ENCODE peak calls at places on chromosomes 16 and 17, in five cellular contexts. C is tibial nerve, A is uterus, H is prostate gland, X is Panc1. R is an unnamed sample.

GRCh38 chr17:34171245-34171818 is 83.8 kb upstream of the CCL2 start:
- DNase-seq in C (peak; percentile 72), A (peak; percentile 28), H (peak; percentile 34), X (peak; percentile 48), R (no peak)

GRCh38 chr17:20086416-20087074 is 77.4 kb downstream of the SPECC1 start:
- DNase-seq in C (no peak), A (no peak), X (no peak), H (no peak), R (no peak)

GRCh38 chr17:48868916-48869500 is 23.6 kb upstream of the ATP5MC1 start:
- DNase-seq in A (no peak), X (no peak), C (no peak), H (no peak), R (no peak)

GRCh38 chr16:11004957-11005610 is 60.7 kb downstream of the CLEC16A start:
- DNase-seq in H (no peak), A (no peak), X (no peak), C (no peak), R (no peak)

GRCh38 chr17:66378296-66378695 is 75.9 kb downstream of the PRKCA start:
- DNase-seq in C (no peak), H (no peak), X (no peak), A (no peak), R (no peak)

GRCh38 chr16:54542805-54543504 is 256.4 kb upstream of the IRX3 start:
- DNase-seq in X (no peak), C (no peak), A (no peak), H (no peak), R (no peak)

GRCh38 chr16:68592466-68593337 is 52.4 kb upstream of the CDH3 start:
- DNase-seq in A (no peak), X (no peak), C (no peak), H (no peak), R (no peak)

GRCh38 chr17:32298298-32298697 is 32.7 kb downstream of the RHBDL3 start:
- DNase-seq in H (no peak), A (no peak), X (no peak), C (no peak), R (no peak)

GRCh38 chr16:25786748-25787147 is 95.0 kb downstream of the HS3ST4 start:
- DNase-seq in H (no peak), A (no peak), C (no peak), X (no peak), R (no peak)

GRCh38 chr16:25785361-25785760 is 93.6 kb downstream of the HS3ST4 start:
- DNase-seq in X (no peak), A (no peak), C (no peak), H (no peak), R (no peak)

GRCh38 chr16:25788637-25789036 is 96.9 kb downstream of the HS3ST4 start:
- DNase-seq in C (no peak), A (no peak), H (no peak), X (no peak), R (no peak)

DNA sequence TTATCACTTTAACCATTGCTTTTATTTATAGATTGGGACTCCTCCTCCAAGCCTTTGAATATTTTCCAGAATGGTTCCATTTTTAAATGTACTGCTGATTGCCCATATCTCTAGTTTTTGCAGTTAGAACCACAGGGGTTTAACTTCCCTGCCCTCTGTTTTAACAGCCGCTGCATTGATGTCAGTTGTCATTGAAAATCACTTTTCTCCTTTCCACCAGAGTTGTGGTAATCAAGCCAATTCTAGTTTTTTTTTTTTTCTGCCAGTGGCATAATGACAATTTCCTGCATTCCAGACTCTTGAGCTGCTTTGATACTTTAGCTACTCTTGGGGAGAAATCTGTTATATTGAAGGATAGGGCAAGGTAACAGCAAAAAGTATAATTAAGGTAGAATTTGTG is 91.5 kb downstream of the HS3ST4 start:
- DNase-seq in A (no peak), H (no peak), C (no peak), X (no peak), R (no peak)
- H3K4me3 ChIP-seq in A (no peak overlapping the region), H (no peak overlapping the region), C (no peak overlapping the region), X (no peak overlapping the region), R (no peak overlapping the region)

DNA sequence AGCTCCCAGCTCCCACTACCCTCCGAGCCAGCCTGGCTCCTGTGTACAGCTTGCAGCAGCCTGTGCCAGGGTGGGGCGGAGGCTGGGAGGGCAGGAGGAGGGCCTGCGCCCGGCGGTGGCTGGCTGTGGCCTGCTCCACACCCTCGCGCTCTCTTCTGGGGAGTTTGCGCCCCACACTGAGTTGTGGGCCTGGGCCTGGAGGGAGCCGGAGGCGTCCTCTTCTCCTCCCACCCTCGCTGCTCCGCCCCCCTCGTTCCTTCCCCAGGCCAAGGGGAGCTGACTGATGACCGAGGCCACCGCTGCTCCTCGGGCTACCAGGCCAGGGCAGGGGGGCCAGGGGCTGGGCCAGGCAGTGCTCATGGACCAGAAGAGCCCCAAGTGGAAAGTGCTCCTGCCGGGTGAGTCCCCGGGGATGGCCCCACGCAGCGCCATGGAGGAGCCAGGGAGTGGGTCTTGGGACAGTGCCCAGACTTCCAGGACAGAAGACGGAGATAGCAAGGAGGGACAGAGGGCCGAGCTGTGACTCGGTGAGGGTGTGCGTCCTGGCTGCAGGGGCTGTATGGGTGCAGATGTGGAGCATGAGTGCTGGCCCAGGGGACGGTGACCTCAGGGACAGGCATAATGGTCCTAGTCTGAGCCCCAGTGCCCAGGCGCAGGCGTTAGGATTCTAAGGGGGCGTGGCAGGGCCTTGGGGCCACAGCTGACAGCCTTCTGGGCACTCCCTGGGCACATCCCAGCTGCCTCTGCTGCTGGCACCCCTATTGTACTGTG is 242.1 kb upstream of the GSE1 start:
- DNase-seq in A (no peak), X (no peak), C (peak; percentile 31), H (peak; percentile 82), R (no peak)
- H3K4me3 ChIP-seq in A (no peak overlapping the region), X (no peak overlapping the region), C (peak overlapping the region; percentile 25), H (no peak overlapping the region), R (no peak overlapping the region)

DNA sequence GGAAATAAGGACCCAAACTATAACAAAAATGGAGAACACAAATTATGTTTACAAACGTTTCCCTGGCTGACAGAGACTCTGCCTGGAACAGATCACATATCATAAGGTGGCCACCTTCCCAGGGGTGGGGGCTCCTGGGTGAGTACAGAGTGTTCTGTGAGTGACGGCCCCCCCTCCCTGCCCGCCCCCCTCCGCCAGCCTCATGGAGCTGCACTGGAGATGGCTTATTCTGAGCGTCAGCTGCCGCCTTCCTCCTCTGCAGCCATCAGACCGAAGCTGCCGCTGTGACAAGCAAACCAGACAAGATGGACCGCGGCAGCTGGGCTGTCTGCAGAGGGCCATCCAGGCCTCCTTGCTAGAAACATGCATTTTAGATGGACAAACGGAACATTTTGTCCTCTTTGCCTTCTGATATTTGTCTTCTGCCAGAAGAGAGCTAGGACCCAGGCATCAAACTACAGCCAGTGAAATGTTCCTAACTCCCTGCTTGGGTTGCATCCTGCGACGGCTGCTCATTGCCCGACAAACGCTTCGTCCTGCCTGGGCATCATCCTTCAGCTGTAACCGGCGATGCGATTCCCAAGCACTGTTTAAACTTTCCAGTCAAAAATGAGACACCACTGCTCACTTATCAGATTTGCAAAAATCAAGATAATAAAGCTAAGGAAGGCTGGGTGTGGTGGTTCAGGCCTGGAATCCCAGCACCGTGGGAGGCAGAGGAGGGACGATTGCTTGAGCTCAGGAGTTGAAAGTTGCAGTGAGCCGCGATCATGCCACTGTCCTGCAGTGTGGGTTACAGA is 15.3 kb upstream of the RPTOR start:
- DNase-seq in H (no peak), X (no peak), C (no peak), A (no peak), R (no peak)
- H3K4me3 ChIP-seq in H (no peak overlapping the region), X (no peak overlapping the region), C (no peak overlapping the region), A (no peak overlapping the region), R (no peak overlapping the region)

GRCh38 chr16:1154291-1154886 is 1.5 kb downstream of the CACNA1H start:
- DNase-seq in A (peak; percentile 61), C (no peak), X (no peak), H (no peak), R (no peak)
- H3K4me3 ChIP-seq in A (peak overlapping the region; percentile 28), C (no peak overlapping the region), X (peak overlapping the region; percentile 46), H (peak overlapping the region; percentile 35), R (peak overlapping the region; percentile 35)

DNA sequence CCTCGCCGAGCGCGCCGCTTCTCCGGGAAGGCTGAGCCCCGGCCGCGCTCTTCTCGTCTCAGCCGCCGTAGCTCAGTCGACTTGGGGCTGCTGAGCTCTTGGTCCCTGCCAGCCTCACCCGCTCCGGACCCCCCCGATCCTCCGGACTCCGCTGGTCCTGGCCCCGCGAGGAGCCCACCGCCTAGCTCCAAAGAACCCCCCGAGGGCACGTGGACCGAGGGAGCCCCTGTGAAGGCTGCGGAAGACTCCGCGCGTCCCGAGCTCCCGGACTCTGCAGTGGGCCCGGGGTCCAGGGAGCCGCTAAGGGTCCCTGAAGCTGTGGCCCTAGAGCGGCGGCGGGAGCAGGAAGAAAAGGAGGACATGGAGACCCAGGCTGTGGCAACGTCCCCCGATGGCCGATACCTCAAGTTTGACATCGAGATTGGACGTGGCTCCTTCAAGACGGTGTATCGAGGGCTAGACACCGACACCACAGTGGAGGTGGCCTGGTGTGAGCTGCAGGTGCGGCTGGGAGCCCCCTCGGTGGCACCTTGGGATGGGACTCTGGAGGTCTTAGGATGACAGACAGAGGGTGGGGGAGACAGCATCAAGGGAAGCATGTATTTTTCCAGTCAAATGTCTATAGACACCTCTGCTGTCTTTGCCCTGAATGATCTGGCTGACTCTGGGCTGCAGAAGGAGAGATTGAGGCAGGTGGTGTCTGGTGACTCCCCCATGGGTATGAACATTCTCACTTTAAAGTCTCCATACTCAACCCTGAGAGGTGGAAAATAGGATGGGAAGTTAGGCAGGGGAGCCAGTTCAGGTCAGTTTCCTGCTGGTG is 617 bp downstream of the WNK4 start:
- DNase-seq in H (no peak), X (no peak), C (no peak), A (no peak), R (no peak)
- H3K4me3 ChIP-seq in H (peak overlapping the region; percentile 52), X (peak overlapping the region; percentile 48), C (peak overlapping the region; percentile 15), A (no peak overlapping the region), R (peak overlapping the region; percentile 32)